ENCODE peak calls at places on chromosomes 12 and 14, in seven cellular contexts. F is AG04450; C is occipital lobe; E is AG20443; N is Calu3; B is effector memory CD4-positive, alpha-beta T cell; A is H4. O is an unnamed sample.

GRCh38 chr12:15978431-15978950 is 67.4 kb downstream of the DERA start:
- DNase-seq in F (no peak), C (no peak), E (peak), N (peak), B (no peak), A (no peak), O (no peak)

GRCh38 chr14:64417042-64417770 is 29.1 kb downstream of the MTHFD1 start:
- DNase-seq in F (no peak), C (no peak), E (no peak), N (no peak), B (no peak), A (no peak), O (no peak)

GRCh38 chr14:50319721-50320120 is 7.6 kb downstream of the DMAC2L start:
- DNase-seq in F (no peak), C (no peak), E (no peak), N (no peak), B (no peak), A (no peak), O (no peak)

GRCh38 chr12:120241561-120242274 is 23.8 kb downstream of the PXN start:
- DNase-seq in F (no peak), C (no peak), E (no peak), N (no peak), B (no peak), A (no peak), O (no peak)

GRCh38 chr12:121813951-121814350 is 10.1 kb downstream of the SETD1B start:
- DNase-seq in F (no peak), C (no peak), E (no peak), N (no peak), B (no peak), A (no peak), O (no peak)

GRCh38 chr12:53207042-53207441 is at the start of gene ITGB7:
- DNase-seq in F (no peak), C (no peak), E (no peak), N (no peak), B (peak), A (no peak), O (peak)

GRCh38 chr12:2853626-2854025 is 3.2 kb downstream of the TEX52 start:
- DNase-seq in F (peak), C (peak), E (peak), N (no peak), B (no peak), A (peak), O (peak)

GRCh38 chr12:68222336-68222735 is 3.3 kb downstream of the IL26 start:
- DNase-seq in F (no peak), C (no peak), E (no peak), N (no peak), B (no peak), A (no peak), O (no peak)

GRCh38 chr12:108630481-108631207 is 3.0 kb downstream of the SELPLG start:
- DNase-seq in F (no peak), C (no peak), E (peak), N (no peak), B (no peak), A (peak), O (no peak)

GRCh38 chr12:125436686-125437085 is 371.5 kb downstream of the AACS start:
- DNase-seq in F (no peak), C (no peak), E (no peak), N (no peak), B (no peak), A (no peak), O (no peak)

GRCh38 chr12:2811791-2812190 is 677 bp upstream of the ITFG2 start:
- DNase-seq in F (no peak), C (no peak), E (no peak), N (no peak), B (no peak), A (no peak), O (no peak)

GRCh38 chr12:107355004-107355565 is 261.7 kb upstream of the CRY1 start:
- DNase-seq in F (no peak), C (no peak), E (no peak), N (no peak), B (no peak), A (no peak), O (no peak)

GRCh38 chr12:48788852-48789775 is at the start of gene ADCY6:
- DNase-seq in F (no peak), C (peak), E (peak), N (peak), B (no peak), A (peak), O (peak)

GRCh38 chr12:55743131-55743921 is 404 bp downstream of the GDF11 start:
- DNase-seq in F (no peak), C (peak), E (peak), N (peak), B (peak), A (peak), O (peak)

GRCh38 chr14:70073924-70074566 is 114.7 kb downstream of the SLC8A3 start:
- DNase-seq in F (peak), C (no peak), E (peak), N (peak), B (no peak), A (peak), O (peak)

GRCh38 chr14:104390941-104391901 is 188.3 kb upstream of the C14orf180 start:
- DNase-seq in F (no peak), C (no peak), E (no peak), N (no peak), B (no peak), A (no peak), O (peak)

GRCh38 chr14:47626151-47627035 is 49.0 kb downstream of the MDGA2 start:
- DNase-seq in F (no peak), C (no peak), E (no peak), N (no peak), B (no peak), A (no peak), O (no peak)

GRCh38 chr14:68099348-68100045 is 279.9 kb downstream of the RAD51B start:
- DNase-seq in F (no peak), C (no peak), E (no peak), N (no peak), B (no peak), A (no peak), O (no peak)

GRCh38 chr14:95872777-95873176 is 3.9 kb upstream of the TUNAR start:
- DNase-seq in F (no peak), C (no peak), E (no peak), N (no peak), B (no peak), A (no peak), O (no peak)

GRCh38 chr12:108801736-108802665 is 55.4 kb downstream of the SSH1 start:
- DNase-seq in F (no peak), C (no peak), E (peak), N (no peak), B (no peak), A (no peak), O (peak)

GRCh38 chr12:83197483-83197914 is 510.8 kb downstream of the TMTC2 start:
- DNase-seq in F (no peak), C (no peak), E (no peak), N (no peak), B (no peak), A (no peak), O (peak)